ENCODE peak calls at places on chromosomes 3 and 15, in six cellular contexts. A is breast epithelium, B is Peyer's patch, U is GM12892, D is uterus, Z is stomach. H is an unnamed sample.
A peak's percentile ranks its signal among the peaks of the same experiment; 100 is the strongest.

GRCh38 chr15:81106560-81106959 is 27.5 kb upstream of the CFAP161 start:
- DNase-seq in Z (peak; percentile 62), B (peak; percentile 65), D (peak; percentile 56), A (no peak), U (no peak), H (peak; percentile 37)

GRCh38 chr3:34382859-34383258 is 584.4 kb downstream of the PDCD6IP start:
- DNase-seq in D (no peak), Z (no peak), A (no peak), B (no peak), U (no peak), H (no peak)

GRCh38 chr3:29143151-29143550 is 137.7 kb upstream of the RBMS3 start:
- DNase-seq in Z (no peak), U (no peak), A (no peak), D (no peak), B (no peak), H (no peak)

GRCh38 chr15:68256675-68257450 is 20.7 kb upstream of the FEM1B start:
- DNase-seq in D (peak; percentile 91), A (peak; percentile 94), U (peak; percentile 33), Z (peak; percentile 79), B (peak; percentile 92), H (peak; percentile 89)

GRCh38 chr3:177109688-177110087 is 87.6 kb downstream of the TBL1XR1 start:
- DNase-seq in A (no peak), U (no peak), B (no peak), Z (no peak), D (no peak), H (no peak)

GRCh38 chr3:190912736-190913135 is 50.2 kb upstream of the GMNC start:
- DNase-seq in A (no peak), U (no peak), B (no peak), Z (no peak), D (no peak), H (no peak)

GRCh38 chr3:4494807-4495200 is 1.7 kb downstream of the ITPR1 start:
- DNase-seq in A (no peak), D (no peak), Z (no peak), U (no peak), B (no peak), H (no peak)

GRCh38 chr15:31442203-31443090 is 115.8 kb downstream of the KLF13 start:
- DNase-seq in Z (peak; percentile 42), B (no peak), U (no peak), A (no peak), D (no peak), H (no peak)

GRCh38 chr15:70748281-70748747 is 15.0 kb downstream of the UACA start:
- DNase-seq in A (no peak), Z (peak; percentile 48), D (peak; percentile 34), U (no peak), B (no peak), H (no peak)

GRCh38 chr3:143344516-143345165 is 225.1 kb downstream of the CHST2 start:
- DNase-seq in Z (no peak), D (no peak), A (no peak), B (no peak), U (no peak), H (no peak)

GRCh38 chr3:102181202-102181920 is 253.5 kb upstream of the ZPLD1 start:
- DNase-seq in B (no peak), D (no peak), U (no peak), A (no peak), Z (no peak), H (no peak)

GRCh38 chr3:183664913-183665381 is 29.5 kb downstream of the KLHL24 start:
- DNase-seq in Z (no peak), U (no peak), B (no peak), A (no peak), D (no peak), H (no peak)

GRCh38 chr3:193640728-193641127 is 47.7 kb downstream of the OPA1 start:
- DNase-seq in B (no peak), U (no peak), D (no peak), Z (no peak), A (no peak), H (no peak)

GRCh38 chr3:137764563-137765309 is 621 bp downstream of the SOX14 start:
- DNase-seq in Z (no peak), U (no peak), A (no peak), D (no peak), B (no peak), H (no peak)

GRCh38 chr3:128500556-128500955 is 7.6 kb upstream of the GATA2 start:
- DNase-seq in B (no peak), Z (no peak), D (no peak), A (no peak), U (no peak), H (no peak)

GRCh38 chr15:101376615-101377395 is 81.8 kb upstream of the SNRPA1 start:
- DNase-seq in Z (no peak), A (no peak), U (no peak), B (no peak), D (no peak), H (no peak)

GRCh38 chr3:14440531-14441239 is 38.3 kb downstream of the SLC6A6 start:
- DNase-seq in B (no peak), A (no peak), Z (no peak), D (no peak), U (no peak), H (no peak)

GRCh38 chr3:150107429-150108175 is 136.9 kb upstream of the PFN2 start:
- DNase-seq in A (no peak), D (no peak), B (no peak), U (no peak), Z (no peak), H (no peak)

DNA sequence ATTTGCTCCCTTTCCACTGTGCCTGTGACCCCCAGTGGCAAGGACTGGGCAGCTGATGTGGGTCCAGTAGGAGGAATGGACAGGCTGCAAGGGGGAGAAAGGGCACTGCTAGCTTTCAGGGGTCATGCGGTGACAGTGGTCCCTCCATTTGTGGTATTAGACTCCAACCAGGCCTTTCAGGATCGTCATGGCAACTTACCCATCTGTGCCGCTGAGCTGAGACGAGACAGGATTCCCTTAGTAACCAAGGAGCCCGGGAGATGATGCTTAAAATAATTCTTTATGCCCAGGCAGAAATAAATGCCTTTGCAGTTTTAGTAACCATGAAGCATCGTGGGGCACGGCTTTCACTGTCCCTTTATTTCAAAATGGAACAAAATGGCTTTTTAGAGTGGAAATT is 15.9 kb upstream of the MRPL3 start:
- DNase-seq in Z (no peak), D (no peak), U (no peak), B (no peak), A (no peak), H (no peak)
- TF ChIP-seq POLR2A in Z (no peak), D (no peak), U (no peak), B (no peak), A (no peak), H (no peak)

DNA sequence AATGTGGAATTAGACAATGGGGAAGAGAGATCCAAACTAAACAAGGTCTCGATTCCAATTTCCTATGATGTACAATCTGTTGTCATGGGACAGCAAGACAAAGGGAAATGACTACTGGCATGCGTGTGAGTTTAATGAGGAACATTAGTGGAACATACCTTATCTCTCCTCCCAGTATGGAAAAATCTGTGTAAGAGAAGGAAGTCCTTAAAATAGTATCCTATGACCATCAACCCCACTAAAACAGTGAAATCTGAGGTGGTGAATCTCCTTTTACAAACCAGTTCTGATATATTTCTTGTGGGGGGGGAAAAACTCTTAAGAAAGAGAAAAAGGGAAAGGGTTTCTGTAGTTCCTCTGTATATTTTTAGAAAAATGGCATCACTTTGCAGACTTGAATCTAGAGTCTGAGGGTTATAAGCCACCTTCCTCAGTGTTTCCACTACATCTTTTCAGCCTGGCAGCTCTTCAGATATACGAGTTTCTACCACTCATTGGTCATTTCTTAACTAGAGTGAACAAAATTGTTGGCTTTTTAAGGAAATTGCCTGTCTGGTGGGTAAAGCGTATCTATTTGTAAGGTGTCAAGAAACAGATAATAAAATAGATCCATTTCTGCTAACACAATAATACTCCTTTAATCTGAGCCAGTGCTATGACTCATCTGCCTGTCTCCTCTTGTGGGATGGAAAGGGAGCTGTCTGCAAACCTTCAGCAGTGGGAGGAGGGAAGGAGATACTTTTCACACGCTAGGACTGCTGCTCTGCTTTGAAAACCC is 3.0 kb upstream of the TNFAIP8L3 start:
- DNase-seq in Z (no peak), D (peak; percentile 44), A (no peak), B (no peak), U (no peak), H (no peak)
- TF ChIP-seq POLR2A in Z (no peak), D (no peak), A (no peak), B (no peak), U (no peak), H (no peak)

GRCh38 chr3:119924111-119925094 is 142.5 kb downstream of the NR1I2 start:
- DNase-seq in B (no peak), D (no peak), Z (no peak), U (no peak), A (no peak), H (no peak)
- TF ChIP-seq POLR2A in B (no peak), D (no peak), Z (no peak), U (no peak), A (no peak), H (no peak)

DNA sequence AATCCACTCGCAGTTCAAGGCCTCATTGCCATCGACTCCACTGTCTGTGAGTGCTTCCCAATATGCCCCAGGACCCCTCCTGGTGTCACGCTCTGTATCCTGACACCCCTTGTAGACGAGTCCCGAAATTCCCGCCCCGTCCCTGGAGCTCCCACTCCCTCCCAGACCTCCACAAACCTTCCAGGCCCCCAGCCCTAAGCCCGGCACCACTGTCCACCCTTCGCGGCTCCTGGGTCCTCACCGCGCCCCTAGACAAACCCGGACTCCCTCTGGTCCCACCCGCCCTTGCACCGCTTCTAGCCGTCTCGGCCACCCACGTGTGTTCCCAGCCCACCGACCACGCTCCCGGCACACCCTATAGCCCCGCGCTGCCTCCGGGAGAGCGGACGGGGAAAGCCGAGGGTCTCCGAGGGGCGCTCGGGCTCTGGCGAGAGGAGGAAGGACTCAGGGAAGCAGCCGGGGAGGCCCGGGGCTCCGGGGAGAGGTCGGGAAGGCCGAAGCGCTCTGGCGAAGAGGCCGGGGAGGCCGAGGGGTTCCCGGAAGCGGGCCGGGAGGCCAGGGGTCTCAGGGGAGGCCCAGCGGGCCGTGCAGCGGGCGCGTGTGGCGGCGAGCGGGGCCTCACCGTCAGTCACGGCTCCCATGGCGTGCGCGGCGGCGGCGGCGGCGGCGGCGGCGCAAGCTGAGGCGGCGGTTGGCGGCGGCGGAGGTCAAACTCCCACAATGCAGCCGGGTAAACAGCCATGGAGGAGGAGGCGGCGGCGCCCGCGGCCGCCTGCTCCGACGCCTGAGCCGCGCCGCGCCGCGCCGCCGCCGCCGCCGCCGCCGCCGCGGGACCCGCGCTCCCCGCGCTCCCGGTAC is at the start of the genes ATXN7 and THOC7:
- DNase-seq in A (peak; percentile 58), U (peak; percentile 51), B (peak; percentile 86), D (peak; percentile 72), Z (peak; percentile 79), H (peak; percentile 77)
- TF ChIP-seq POLR2A in A (no peak), U (peak; percentile 52), B (no peak), D (peak; percentile 13), Z (no peak), H (no peak)

DNA sequence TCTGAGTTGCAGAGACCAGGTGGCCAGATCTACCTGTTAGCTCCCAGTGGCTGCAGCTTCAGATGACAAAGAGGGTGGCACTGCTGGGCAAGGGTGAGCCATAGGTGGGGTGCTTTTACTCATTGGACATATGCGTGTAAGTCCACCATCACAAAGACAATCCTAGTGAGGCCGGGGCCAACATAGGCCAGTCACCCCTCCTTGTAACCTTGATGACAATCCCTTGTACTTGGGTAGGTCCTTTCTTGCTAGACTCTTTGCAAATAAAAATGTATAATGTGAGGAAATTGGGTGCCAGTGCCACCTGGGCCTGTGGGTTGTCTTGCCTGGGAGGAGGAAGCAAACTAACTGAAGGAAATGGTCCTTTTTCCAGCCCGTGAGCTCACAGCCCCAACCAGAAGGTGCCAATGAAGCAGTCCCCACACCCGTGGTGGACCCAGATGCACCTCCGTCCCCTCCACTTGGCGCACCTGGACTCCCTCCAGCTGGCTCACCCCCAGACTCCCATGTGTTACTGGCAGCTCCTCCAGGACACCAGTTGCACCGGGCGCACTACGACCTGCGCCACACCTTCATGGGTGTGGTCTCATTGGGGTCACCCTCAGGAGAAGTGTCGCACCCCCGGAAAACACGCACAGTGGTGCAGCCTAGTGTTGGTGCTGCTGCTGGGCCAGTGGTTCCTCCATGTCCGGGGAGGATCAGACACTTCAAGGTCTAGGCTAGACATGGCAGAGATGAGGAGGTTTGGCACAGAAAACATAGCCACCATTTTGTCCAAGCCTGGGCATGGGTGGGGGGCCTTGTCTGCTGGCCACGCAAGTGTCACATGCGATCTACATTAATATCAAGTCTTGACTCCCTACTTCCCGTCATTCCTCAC is 7.6 kb downstream of the AHSG start:
- DNase-seq in U (no peak), Z (no peak), D (no peak), A (no peak), B (no peak), H (no peak)
- TF ChIP-seq POLR2A in U (no peak), Z (no peak), D (no peak), A (no peak), B (no peak), H (no peak)